ENCODE peak calls at places on chromosome 10, in five cellular contexts. I is GM23338, N is EH, Y is neuronal stem cell, A is lower lobe of right lung. U is an unnamed sample.

GRCh38 chr10:22219308-22219707 is 1.5 kb upstream of the EBLN1 start:
- DNase-seq in I (no peak), Y (no peak), N (peak), A (no peak), U (no peak)

GRCh38 chr10:5565205-5565545 is 40.4 kb downstream of the CALML3 start:
- DNase-seq in N (no peak), A (peak), Y (no peak), I (no peak), U (no peak)

GRCh38 chr10:84574101-84574500 is 245.7 kb downstream of the CCSER2 start:
- DNase-seq in N (peak), I (peak), A (no peak), Y (no peak), U (no peak)

GRCh38 chr10:114261116-114261515 is 22.1 kb downstream of the VWA2 start:
- DNase-seq in N (peak), I (no peak), A (no peak), Y (no peak), U (no peak)

GRCh38 chr10:84540022-84540616 is 211.7 kb downstream of the CCSER2 start:
- DNase-seq in Y (no peak), N (peak), I (no peak), A (no peak), U (no peak)

GRCh38 chr10:103540722-103541121 is 47.2 kb downstream of the NEURL1 start:
- DNase-seq in N (peak), A (no peak), Y (no peak), I (no peak), U (no peak)

GRCh38 chr10:33139191-33139646 is 181.2 kb upstream of the ITGB1 start:
- DNase-seq in A (no peak), Y (no peak), N (no peak), I (no peak), U (no peak)

GRCh38 chr10:129678186-129678585 is 211.1 kb downstream of the MGMT start:
- DNase-seq in A (no peak), I (no peak), N (no peak), Y (no peak), U (no peak)

GRCh38 chr10:107081644-107082043 is 82.9 kb downstream of the SORCS1 start:
- DNase-seq in A (no peak), Y (no peak), I (no peak), N (no peak), U (no peak)

GRCh38 chr10:22325948-22326702 is 5.2 kb downstream of the BMI1 start:
- DNase-seq in I (peak), N (no peak), A (no peak), Y (no peak), U (no peak)

GRCh38 chr10:121553861-121554264 is 44.4 kb downstream of the FGFR2 start:
- DNase-seq in N (no peak), A (no peak), Y (no peak), I (no peak), U (no peak)

U was measured in aorta.